ENCODE peak calls at places on chromosome 4, in five cellular contexts. X is H9, T is mesenchymal stem cell, E is H1, D is mesendoderm. N is an unnamed sample.

GRCh38 chr4:87918314-87919058 is 57.0 kb upstream of the SPP1 start:
- DNase-seq in X (no peak), T (no peak), E (no peak), D (no peak), N (no peak)

GRCh38 chr4:101345271-101345595 is 2.1 kb downstream of the PPP3CA start:
- DNase-seq in X (no peak), T (no peak), E (no peak), D (no peak), N (no peak)

GRCh38 chr4:72991889-72992288 is 77.6 kb downstream of the COX18 start:
- DNase-seq in X (no peak), T (no peak), E (no peak), D (no peak), N (no peak)

GRCh38 chr4:55186123-55186522 is 60.7 kb upstream of the KDR start:
- DNase-seq in X (no peak), T (peak), E (no peak), D (peak), N (no peak)

GRCh38 chr4:53653484-53654053 is 62.3 kb upstream of the LNX1 start:
- DNase-seq in X (no peak), T (peak), E (no peak), D (peak), N (no peak)

GRCh38 chr4:113708250-113708649 is 53.3 kb downstream of the CAMK2D start:
- DNase-seq in X (no peak), T (peak), E (no peak), D (no peak), N (no peak)

GRCh38 chr4:65193985-65194384 is 476.3 kb downstream of the EPHA5 start:
- DNase-seq in X (no peak), T (no peak), E (no peak), D (no peak), N (no peak)

GRCh38 chr4:70603856-70604255 is 11.8 kb downstream of the AMBN start:
- DNase-seq in X (no peak), T (peak), E (no peak), D (no peak), N (no peak)

GRCh38 chr4:153447175-153447887 is 18.8 kb upstream of the TMEM131L start:
- DNase-seq in X (no peak), T (peak), E (no peak), D (no peak), N (no peak)

GRCh38 chr4:71239365-71239764 is 99.5 kb upstream of the SLC4A4 start:
- DNase-seq in X (no peak), T (peak), E (no peak), D (peak), N (no peak)

GRCh38 chr4:86403575-86403974 is 43.7 kb upstream of the MAPK10 start:
- DNase-seq in X (no peak), T (no peak), E (no peak), D (peak), N (no peak)

GRCh38 chr4:1062419-1062818 is 50.9 kb downstream of the RNF212 start:
- DNase-seq in X (no peak), T (no peak), E (no peak), D (no peak), N (no peak)

GRCh38 chr4:16025268-16025667 is 58.6 kb downstream of the PROM1 start:
- DNase-seq in X (no peak), T (no peak), E (no peak), D (no peak), N (no peak)

GRCh38 chr4:89316931-89317366 is 9.3 kb upstream of the GPRIN3 start:
- DNase-seq in X (no peak), T (peak), E (no peak), D (peak), N (no peak)

GRCh38 chr4:175308236-175308635 is 390.1 kb downstream of the ADAM29 start:
- DNase-seq in X (no peak), T (peak), E (no peak), D (no peak), N (no peak)

GRCh38 chr4:2132438-2132837 is 73.3 kb downstream of the NAT8L start:
- DNase-seq in X (no peak), T (no peak), E (no peak), D (no peak), N (no peak)

GRCh38 chr4:69860007-69860406 is at the start of gene SULT1E1:
- DNase-seq in X (no peak), T (no peak), E (no peak), D (peak), N (no peak)

GRCh38 chr4:188959424-188959823 is 820.2 kb downstream of the TRIML1 start:
- DNase-seq in X (no peak), T (no peak), E (no peak), D (no peak), N (no peak)

DNA sequence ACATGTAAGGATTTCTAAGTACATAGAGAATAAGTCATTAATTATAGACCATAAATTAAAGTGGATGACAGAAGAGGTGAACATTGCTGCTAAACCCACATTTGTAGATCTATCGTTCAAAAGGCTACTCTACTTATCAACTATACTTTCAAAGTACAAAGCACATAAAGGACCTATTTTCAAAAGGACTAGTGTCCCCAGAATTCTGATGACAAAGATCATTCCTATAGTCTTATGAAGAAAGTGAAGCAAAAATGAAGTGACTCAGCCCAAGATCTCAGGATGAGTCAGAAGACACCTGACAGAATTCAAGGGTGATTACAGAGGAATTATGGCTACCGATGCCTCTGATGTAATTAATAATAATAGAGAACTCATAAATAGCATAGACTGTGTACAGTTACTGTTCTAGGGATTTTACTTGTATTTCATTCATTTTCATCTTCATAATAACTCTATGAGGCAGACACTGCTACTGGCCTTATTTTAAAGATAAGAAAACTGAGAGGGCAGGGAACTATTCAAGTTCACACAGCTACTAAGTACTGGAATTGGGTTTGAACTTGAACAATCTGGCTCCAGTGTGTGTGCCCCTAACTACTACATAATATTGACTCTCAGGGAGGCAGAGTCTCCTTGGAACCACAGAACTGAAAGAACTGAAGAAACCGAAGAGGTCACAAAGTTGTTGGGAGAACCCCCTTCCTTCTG is 17.1 kb downstream of the USP46 start:
- DNase-seq in X (no peak), T (peak), E (no peak), D (no peak), N (no peak)
- H2BK15ac ChIP-seq in X (no peak), T (no peak), E (no peak), D (no peak), N (no peak)

DNA sequence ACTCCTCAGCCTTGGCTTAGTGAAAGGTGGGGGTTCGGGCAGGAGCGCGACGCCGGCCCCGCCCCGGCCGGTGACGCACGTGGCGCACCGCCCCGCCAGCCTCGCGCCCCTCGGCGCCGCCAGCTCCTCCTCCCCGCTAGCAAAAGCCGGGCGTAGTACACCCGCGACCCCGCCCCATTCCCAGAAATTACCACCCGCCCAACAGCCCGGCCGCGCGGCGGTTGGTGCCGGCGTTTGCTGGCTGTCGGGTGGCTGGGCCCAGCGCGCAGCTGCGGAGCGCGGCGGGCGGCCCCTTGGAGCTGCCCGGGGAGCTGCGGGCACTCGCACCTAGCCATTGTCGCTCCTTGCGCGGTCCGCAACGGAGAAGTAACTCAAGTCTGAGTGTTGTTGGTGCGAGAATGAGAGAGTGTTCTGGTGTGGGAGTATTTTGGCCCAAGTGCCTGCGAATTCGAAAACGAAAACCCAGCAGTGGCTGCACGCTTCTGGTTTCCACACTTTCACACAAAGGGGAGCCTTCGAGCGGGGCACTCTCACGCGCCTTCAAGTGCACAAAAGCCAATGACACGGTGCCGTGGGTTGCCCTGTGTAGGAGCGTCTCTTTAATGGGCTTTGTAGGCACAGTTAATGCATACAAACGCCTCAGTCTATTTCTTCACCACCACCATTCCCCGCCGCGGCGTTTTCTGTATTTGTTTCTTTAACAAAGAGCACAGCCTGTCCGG is 1.0 kb upstream of the ELF2 start:
- DNase-seq in X (peak), T (peak), E (peak), D (peak), N (peak)
- H4K8ac ChIP-seq in X (no peak), T (peak), E (peak), D (no peak), N (no peak)

GRCh38 chr4:129428454-129428853 is 332.5 kb downstream of the C4orf33 start:
- DNase-seq in X (no peak), T (no peak), E (no peak), D (no peak), N (no peak)

GRCh38 chr4:129429566-129430339 is 333.8 kb downstream of the C4orf33 start:
- DNase-seq in X (no peak), T (no peak), E (no peak), D (no peak), N (no peak)
- H3K27ac ChIP-seq in X (no peak), T (no peak), E (no peak), D (no peak), N (no peak)

GRCh38 chr4:76623217-76624060 is 188.4 kb downstream of the SHROOM3 start:
- DNase-seq in X (no peak), T (peak), E (no peak), D (no peak), N (no peak)
- H2BK15ac ChIP-seq in X (no peak), T (no peak), E (no peak), D (no peak), N (no peak)

GRCh38 chr4:38082424-38083374 is 122.5 kb downstream of the PTTG2 start:
- DNase-seq in X (no peak), T (peak), E (no peak), D (no peak), N (no peak)
- H4K8ac ChIP-seq in X (no peak), T (peak), E (no peak), D (no peak), N (no peak)

DNA sequence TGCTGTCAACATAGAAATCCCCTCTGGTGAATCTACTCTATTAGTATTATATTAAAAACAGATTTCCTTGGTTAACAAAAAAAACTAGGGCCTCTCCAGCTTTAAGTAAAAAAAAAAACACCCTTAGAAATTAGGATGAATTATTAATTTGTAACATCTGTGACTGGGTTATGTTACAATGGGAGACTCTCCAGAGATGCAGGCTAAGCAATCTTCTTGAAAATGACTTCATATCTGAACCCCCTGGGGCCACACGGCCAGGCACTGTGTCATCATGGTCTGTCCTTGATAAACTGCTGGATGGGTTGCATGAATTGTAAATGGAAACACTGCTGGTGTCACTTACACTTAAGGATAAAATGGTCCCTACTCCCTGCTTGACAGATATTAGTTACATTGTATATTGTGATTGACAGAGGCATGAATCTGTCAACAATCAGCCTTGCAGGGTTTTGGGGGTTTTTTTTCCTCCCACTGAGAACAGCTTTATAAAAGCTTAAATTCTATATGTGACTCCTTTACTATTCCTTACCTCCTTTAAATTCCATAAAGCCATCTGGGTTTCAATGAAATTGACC is 49.1 kb downstream of the PRKG2 start:
- DNase-seq in X (no peak), T (no peak), E (no peak), D (peak), N (no peak)
- H3K27ac ChIP-seq in X (no peak), T (no peak), E (no peak), D (no peak), N (no peak)

DNA sequence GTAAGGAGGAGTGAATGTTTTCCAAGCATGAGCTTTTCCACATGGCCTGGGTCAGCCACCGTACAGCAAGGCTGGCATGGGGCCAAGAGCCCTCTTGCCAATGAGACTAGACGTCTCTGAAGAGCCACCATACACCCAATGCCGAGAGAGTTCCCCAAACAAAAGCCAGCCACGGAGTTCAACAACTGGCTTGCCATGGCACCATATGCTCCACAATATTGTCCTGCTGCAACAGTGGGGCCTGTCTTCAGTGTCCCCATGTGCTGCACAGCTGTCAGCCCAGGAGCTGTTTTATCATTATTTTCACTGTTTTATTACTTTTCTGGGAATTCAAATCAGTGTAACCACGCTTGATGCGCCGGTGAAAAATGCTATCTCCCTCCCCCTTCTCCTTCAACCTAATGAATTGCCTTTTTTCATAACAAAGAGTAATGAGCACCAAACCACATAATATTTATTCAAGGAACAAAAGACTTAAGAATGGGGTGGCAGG is 18.4 kb downstream of the MAML3 start:
- DNase-seq in X (no peak), T (peak), E (no peak), D (no peak), N (no peak)
- H2BK15ac ChIP-seq in X (no peak), T (peak), E (no peak), D (no peak), N (no peak)

GRCh38 chr4:122827899-122828601 is 1.4 kb downstream of the FGF2 start:
- DNase-seq in X (peak), T (peak), E (peak), D (peak), N (peak)
- H4K8ac ChIP-seq in X (peak), T (no peak), E (no peak), D (no peak), N (no peak)

GRCh38 chr4:40546972-40547371 is 82.7 kb downstream of the RBM47 start:
- DNase-seq in X (no peak), T (no peak), E (no peak), D (no peak), N (no peak)
- H3K27ac ChIP-seq in X (no peak), T (no peak), E (no peak), D (no peak), N (no peak)